ENCODE peak calls at places on chromosomes 6 and 20, in nine cellular contexts. One of them, this sample, is unnamed.

GRCh38 chr6:3372912-3373554 is 83.8 kb downstream of the SLC22A23 start:
- DNase-seq in neural crest cell: no peak
- DNase-seq in activated T-cell treated with anti-CD3 and anti-CD28 coated beads for 4 hours: no peak
- DNase-seq in left ventricle myocardium inferior: no peak
- DNase-seq in activated naive CD8-positive, alpha-beta T cell treated with anti-CD3 and anti-CD28 coated beads, Interleukin-2, amount 50 U/mL, for 16 hours: no peak
- DNase-seq in NCI-H2171: no peak
- DNase-seq in H54: no peak
- DNase-seq in substantia nigra: peak; percentile 21
- DNase-seq in T-cell: no peak
- DNase-seq in this sample: no peak

GRCh38 chr20:44222969-44223368 is 12.4 kb upstream of the OSER1 start:
- DNase-seq in neural crest cell: no peak
- DNase-seq in activated T-cell treated with anti-CD3 and anti-CD28 coated beads for 4 hours: no peak
- DNase-seq in left ventricle myocardium inferior: peak; percentile 28
- DNase-seq in activated naive CD8-positive, alpha-beta T cell treated with anti-CD3 and anti-CD28 coated beads, Interleukin-2, amount 50 U/mL, for 16 hours: no peak
- DNase-seq in NCI-H2171: no peak
- DNase-seq in H54: no peak
- DNase-seq in substantia nigra: no peak
- DNase-seq in T-cell: no peak
- DNase-seq in this sample: no peak

GRCh38 chr6:93644611-93645010 is 225.3 kb upstream of the EPHA7 start:
- DNase-seq in neural crest cell: no peak
- DNase-seq in activated T-cell treated with anti-CD3 and anti-CD28 coated beads for 4 hours: no peak
- DNase-seq in left ventricle myocardium inferior: no peak
- DNase-seq in activated naive CD8-positive, alpha-beta T cell treated with anti-CD3 and anti-CD28 coated beads, Interleukin-2, amount 50 U/mL, for 16 hours: no peak
- DNase-seq in NCI-H2171: no peak
- DNase-seq in H54: no peak
- DNase-seq in substantia nigra: no peak
- DNase-seq in T-cell: no peak
- DNase-seq in this sample: no peak

GRCh38 chr6:133551847-133552331 is 310.7 kb downstream of the EYA4 start:
- DNase-seq in neural crest cell: no peak
- DNase-seq in activated T-cell treated with anti-CD3 and anti-CD28 coated beads for 4 hours: no peak
- DNase-seq in left ventricle myocardium inferior: peak; percentile 28
- DNase-seq in activated naive CD8-positive, alpha-beta T cell treated with anti-CD3 and anti-CD28 coated beads, Interleukin-2, amount 50 U/mL, for 16 hours: no peak
- DNase-seq in NCI-H2171: no peak
- DNase-seq in H54: peak; percentile 27
- DNase-seq in substantia nigra: no peak
- DNase-seq in T-cell: no peak
- DNase-seq in this sample: no peak

GRCh38 chr20:57907131-57908083 is 197.6 kb upstream of the PMEPA1 start:
- DNase-seq in neural crest cell: no peak
- DNase-seq in activated T-cell treated with anti-CD3 and anti-CD28 coated beads for 4 hours: no peak
- DNase-seq in left ventricle myocardium inferior: no peak
- DNase-seq in activated naive CD8-positive, alpha-beta T cell treated with anti-CD3 and anti-CD28 coated beads, Interleukin-2, amount 50 U/mL, for 16 hours: no peak
- DNase-seq in NCI-H2171: no peak
- DNase-seq in H54: no peak
- DNase-seq in substantia nigra: no peak
- DNase-seq in T-cell: no peak
- DNase-seq in this sample: no peak

GRCh38 chr20:35561268-35561667 is 19.4 kb downstream of the ERGIC3 start:
- DNase-seq in neural crest cell: peak; percentile 34
- DNase-seq in activated T-cell treated with anti-CD3 and anti-CD28 coated beads for 4 hours: no peak
- DNase-seq in left ventricle myocardium inferior: no peak
- DNase-seq in activated naive CD8-positive, alpha-beta T cell treated with anti-CD3 and anti-CD28 coated beads, Interleukin-2, amount 50 U/mL, for 16 hours: no peak
- DNase-seq in NCI-H2171: peak; percentile 18
- DNase-seq in H54: peak; percentile 69
- DNase-seq in substantia nigra: peak; percentile 18
- DNase-seq in T-cell: no peak
- DNase-seq in this sample: no peak

GRCh38 chr6:139030539-139030938 is 2.0 kb downstream of the ABRACL start:
- DNase-seq in neural crest cell: no peak
- DNase-seq in activated T-cell treated with anti-CD3 and anti-CD28 coated beads for 4 hours: no peak
- DNase-seq in left ventricle myocardium inferior: no peak
- DNase-seq in activated naive CD8-positive, alpha-beta T cell treated with anti-CD3 and anti-CD28 coated beads, Interleukin-2, amount 50 U/mL, for 16 hours: no peak
- DNase-seq in NCI-H2171: no peak
- DNase-seq in H54: no peak
- DNase-seq in substantia nigra: no peak
- DNase-seq in T-cell: peak; percentile 26
- DNase-seq in this sample: no peak

GRCh38 chr6:11769816-11770545 is 8.6 kb downstream of the ADTRP start:
- DNase-seq in neural crest cell: no peak
- DNase-seq in activated T-cell treated with anti-CD3 and anti-CD28 coated beads for 4 hours: no peak
- DNase-seq in left ventricle myocardium inferior: no peak
- DNase-seq in activated naive CD8-positive, alpha-beta T cell treated with anti-CD3 and anti-CD28 coated beads, Interleukin-2, amount 50 U/mL, for 16 hours: no peak
- DNase-seq in NCI-H2171: no peak
- DNase-seq in H54: no peak
- DNase-seq in substantia nigra: no peak
- DNase-seq in T-cell: no peak
- DNase-seq in this sample: no peak

GRCh38 chr20:19926581-19926980 is 90.6 kb upstream of the NAA20 start:
- DNase-seq in neural crest cell: no peak
- DNase-seq in activated T-cell treated with anti-CD3 and anti-CD28 coated beads for 4 hours: no peak
- DNase-seq in left ventricle myocardium inferior: no peak
- DNase-seq in activated naive CD8-positive, alpha-beta T cell treated with anti-CD3 and anti-CD28 coated beads, Interleukin-2, amount 50 U/mL, for 16 hours: no peak
- DNase-seq in NCI-H2171: no peak
- DNase-seq in H54: no peak
- DNase-seq in substantia nigra: no peak
- DNase-seq in T-cell: no peak
- DNase-seq in this sample: no peak

GRCh38 chr6:14703586-14703985 is 542.3 kb upstream of the JARID2 start:
- DNase-seq in neural crest cell: no peak
- DNase-seq in activated T-cell treated with anti-CD3 and anti-CD28 coated beads for 4 hours: no peak
- DNase-seq in left ventricle myocardium inferior: no peak
- DNase-seq in activated naive CD8-positive, alpha-beta T cell treated with anti-CD3 and anti-CD28 coated beads, Interleukin-2, amount 50 U/mL, for 16 hours: no peak
- DNase-seq in NCI-H2171: no peak
- DNase-seq in H54: no peak
- DNase-seq in substantia nigra: no peak
- DNase-seq in T-cell: no peak
- DNase-seq in this sample: no peak

GRCh38 chr20:47985092-47985850 is 200.0 kb upstream of the SULF2 start:
- DNase-seq in neural crest cell: no peak
- DNase-seq in activated T-cell treated with anti-CD3 and anti-CD28 coated beads for 4 hours: no peak
- DNase-seq in left ventricle myocardium inferior: no peak
- DNase-seq in activated naive CD8-positive, alpha-beta T cell treated with anti-CD3 and anti-CD28 coated beads, Interleukin-2, amount 50 U/mL, for 16 hours: no peak
- DNase-seq in NCI-H2171: no peak
- DNase-seq in H54: peak; percentile 50
- DNase-seq in substantia nigra: no peak
- DNase-seq in T-cell: no peak
- DNase-seq in this sample: no peak

GRCh38 chr20:41480054-41480770 is 113.6 kb upstream of the EMILIN3 start:
- DNase-seq in neural crest cell: no peak
- DNase-seq in activated T-cell treated with anti-CD3 and anti-CD28 coated beads for 4 hours: no peak
- DNase-seq in left ventricle myocardium inferior: no peak
- DNase-seq in activated naive CD8-positive, alpha-beta T cell treated with anti-CD3 and anti-CD28 coated beads, Interleukin-2, amount 50 U/mL, for 16 hours: no peak
- DNase-seq in NCI-H2171: no peak
- DNase-seq in H54: no peak
- DNase-seq in substantia nigra: no peak
- DNase-seq in T-cell: peak; percentile 30
- DNase-seq in this sample: no peak

GRCh38 chr6:16619777-16620176 is 141.5 kb downstream of the ATXN1 start:
- DNase-seq in neural crest cell: no peak
- DNase-seq in activated T-cell treated with anti-CD3 and anti-CD28 coated beads for 4 hours: no peak
- DNase-seq in left ventricle myocardium inferior: no peak
- DNase-seq in activated naive CD8-positive, alpha-beta T cell treated with anti-CD3 and anti-CD28 coated beads, Interleukin-2, amount 50 U/mL, for 16 hours: no peak
- DNase-seq in NCI-H2171: no peak
- DNase-seq in H54: no peak
- DNase-seq in substantia nigra: no peak
- DNase-seq in T-cell: no peak
- DNase-seq in this sample: no peak

GRCh38 chr6:135094403-135094821 is 39.8 kb upstream of the HBS1L start:
- DNase-seq in neural crest cell: no peak
- DNase-seq in activated T-cell treated with anti-CD3 and anti-CD28 coated beads for 4 hours: no peak
- DNase-seq in left ventricle myocardium inferior: no peak
- DNase-seq in activated naive CD8-positive, alpha-beta T cell treated with anti-CD3 and anti-CD28 coated beads, Interleukin-2, amount 50 U/mL, for 16 hours: no peak
- DNase-seq in NCI-H2171: no peak
- DNase-seq in H54: no peak
- DNase-seq in substantia nigra: no peak
- DNase-seq in T-cell: peak; percentile 30
- DNase-seq in this sample: no peak

GRCh38 chr6:83216806-83217205 is 23.6 kb downstream of the RWDD2A start:
- DNase-seq in neural crest cell: no peak
- DNase-seq in activated T-cell treated with anti-CD3 and anti-CD28 coated beads for 4 hours: no peak
- DNase-seq in left ventricle myocardium inferior: no peak
- DNase-seq in activated naive CD8-positive, alpha-beta T cell treated with anti-CD3 and anti-CD28 coated beads, Interleukin-2, amount 50 U/mL, for 16 hours: no peak
- DNase-seq in NCI-H2171: no peak
- DNase-seq in H54: no peak
- DNase-seq in substantia nigra: no peak
- DNase-seq in T-cell: no peak
- DNase-seq in this sample: no peak

GRCh38 chr6:160034346-160034930 is 65.6 kb downstream of the IGF2R start:
- DNase-seq in neural crest cell: no peak
- DNase-seq in activated T-cell treated with anti-CD3 and anti-CD28 coated beads for 4 hours: no peak
- DNase-seq in left ventricle myocardium inferior: no peak
- DNase-seq in activated naive CD8-positive, alpha-beta T cell treated with anti-CD3 and anti-CD28 coated beads, Interleukin-2, amount 50 U/mL, for 16 hours: no peak
- DNase-seq in NCI-H2171: no peak
- DNase-seq in H54: no peak
- DNase-seq in substantia nigra: no peak
- DNase-seq in T-cell: no peak
- DNase-seq in this sample: no peak

GRCh38 chr6:137581019-137581707 is 87.0 kb upstream of the OLIG3 start:
- DNase-seq in neural crest cell: no peak
- DNase-seq in activated T-cell treated with anti-CD3 and anti-CD28 coated beads for 4 hours: no peak
- DNase-seq in left ventricle myocardium inferior: no peak
- DNase-seq in activated naive CD8-positive, alpha-beta T cell treated with anti-CD3 and anti-CD28 coated beads, Interleukin-2, amount 50 U/mL, for 16 hours: no peak
- DNase-seq in NCI-H2171: no peak
- DNase-seq in H54: no peak
- DNase-seq in substantia nigra: no peak
- DNase-seq in T-cell: no peak
- DNase-seq in this sample: no peak

GRCh38 chr6:13006578-13007300 is 290.2 kb downstream of the PHACTR1 start:
- DNase-seq in neural crest cell: no peak
- DNase-seq in activated T-cell treated with anti-CD3 and anti-CD28 coated beads for 4 hours: no peak
- DNase-seq in left ventricle myocardium inferior: no peak
- DNase-seq in activated naive CD8-positive, alpha-beta T cell treated with anti-CD3 and anti-CD28 coated beads, Interleukin-2, amount 50 U/mL, for 16 hours: no peak
- DNase-seq in NCI-H2171: no peak
- DNase-seq in H54: peak; percentile 42
- DNase-seq in substantia nigra: no peak
- DNase-seq in T-cell: no peak
- DNase-seq in this sample: no peak

GRCh38 chr20:17646901-17647301 is 35.1 kb downstream of the RRBP1 start:
- DNase-seq in neural crest cell: no peak
- DNase-seq in activated T-cell treated with anti-CD3 and anti-CD28 coated beads for 4 hours: no peak
- DNase-seq in left ventricle myocardium inferior: no peak
- DNase-seq in activated naive CD8-positive, alpha-beta T cell treated with anti-CD3 and anti-CD28 coated beads, Interleukin-2, amount 50 U/mL, for 16 hours: no peak
- DNase-seq in NCI-H2171: peak; percentile 54
- DNase-seq in H54: no peak
- DNase-seq in substantia nigra: no peak
- DNase-seq in T-cell: no peak
- DNase-seq in this sample: no peak

GRCh38 chr6:123716506-123716905 is 79.8 kb upstream of the TRDN start:
- DNase-seq in neural crest cell: no peak
- DNase-seq in activated T-cell treated with anti-CD3 and anti-CD28 coated beads for 4 hours: no peak
- DNase-seq in left ventricle myocardium inferior: no peak
- DNase-seq in activated naive CD8-positive, alpha-beta T cell treated with anti-CD3 and anti-CD28 coated beads, Interleukin-2, amount 50 U/mL, for 16 hours: no peak
- DNase-seq in NCI-H2171: no peak
- DNase-seq in H54: no peak
- DNase-seq in substantia nigra: no peak
- DNase-seq in T-cell: no peak
- DNase-seq in this sample: no peak

GRCh38 chr20:49993301-49993751 is 10.5 kb downstream of the SNAI1 start:
- DNase-seq in neural crest cell: no peak
- DNase-seq in activated T-cell treated with anti-CD3 and anti-CD28 coated beads for 4 hours: no peak
- DNase-seq in left ventricle myocardium inferior: no peak
- DNase-seq in activated naive CD8-positive, alpha-beta T cell treated with anti-CD3 and anti-CD28 coated beads, Interleukin-2, amount 50 U/mL, for 16 hours: no peak
- DNase-seq in NCI-H2171: no peak
- DNase-seq in H54: no peak
- DNase-seq in substantia nigra: no peak
- DNase-seq in T-cell: no peak
- DNase-seq in this sample: no peak

GRCh38 chr20:14498809-14499208 is 161.4 kb upstream of the FLRT3 start:
- DNase-seq in neural crest cell: no peak
- DNase-seq in activated T-cell treated with anti-CD3 and anti-CD28 coated beads for 4 hours: no peak
- DNase-seq in left ventricle myocardium inferior: no peak
- DNase-seq in activated naive CD8-positive, alpha-beta T cell treated with anti-CD3 and anti-CD28 coated beads, Interleukin-2, amount 50 U/mL, for 16 hours: no peak
- DNase-seq in NCI-H2171: peak; percentile 68
- DNase-seq in H54: no peak
- DNase-seq in substantia nigra: peak; percentile 1
- DNase-seq in T-cell: no peak
- DNase-seq in this sample: no peak

GRCh38 chr20:34175072-34175471 is 63.0 kb upstream of the EIF2S2 start:
- DNase-seq in neural crest cell: no peak
- DNase-seq in activated T-cell treated with anti-CD3 and anti-CD28 coated beads for 4 hours: no peak
- DNase-seq in left ventricle myocardium inferior: no peak
- DNase-seq in activated naive CD8-positive, alpha-beta T cell treated with anti-CD3 and anti-CD28 coated beads, Interleukin-2, amount 50 U/mL, for 16 hours: no peak
- DNase-seq in NCI-H2171: no peak
- DNase-seq in H54: no peak
- DNase-seq in substantia nigra: no peak
- DNase-seq in T-cell: no peak
- DNase-seq in this sample: no peak

GRCh38 chr6:70310063-70310694 is 7.3 kb upstream of the COL9A1 start:
- DNase-seq in neural crest cell: no peak
- DNase-seq in activated T-cell treated with anti-CD3 and anti-CD28 coated beads for 4 hours: no peak
- DNase-seq in left ventricle myocardium inferior: no peak
- DNase-seq in activated naive CD8-positive, alpha-beta T cell treated with anti-CD3 and anti-CD28 coated beads, Interleukin-2, amount 50 U/mL, for 16 hours: no peak
- DNase-seq in NCI-H2171: no peak
- DNase-seq in H54: no peak
- DNase-seq in substantia nigra: no peak
- DNase-seq in T-cell: no peak
- DNase-seq in this sample: no peak

GRCh38 chr20:19265646-19266374 is 53.4 kb downstream of the SLC24A3 start:
- DNase-seq in neural crest cell: no peak
- DNase-seq in activated T-cell treated with anti-CD3 and anti-CD28 coated beads for 4 hours: no peak
- DNase-seq in left ventricle myocardium inferior: no peak
- DNase-seq in activated naive CD8-positive, alpha-beta T cell treated with anti-CD3 and anti-CD28 coated beads, Interleukin-2, amount 50 U/mL, for 16 hours: no peak
- DNase-seq in NCI-H2171: no peak
- DNase-seq in H54: no peak
- DNase-seq in substantia nigra: no peak
- DNase-seq in T-cell: no peak
- DNase-seq in this sample: no peak

GRCh38 chr20:49698477-49698876 is 15.2 kb downstream of the B4GALT5 start:
- DNase-seq in neural crest cell: no peak
- DNase-seq in activated T-cell treated with anti-CD3 and anti-CD28 coated beads for 4 hours: no peak
- DNase-seq in left ventricle myocardium inferior: no peak
- DNase-seq in activated naive CD8-positive, alpha-beta T cell treated with anti-CD3 and anti-CD28 coated beads, Interleukin-2, amount 50 U/mL, for 16 hours: no peak
- DNase-seq in NCI-H2171: no peak
- DNase-seq in H54: no peak
- DNase-seq in substantia nigra: no peak
- DNase-seq in T-cell: no peak
- DNase-seq in this sample: no peak

GRCh38 chr6:74598473-74599393 is 607.1 kb downstream of the COL12A1 start:
- DNase-seq in neural crest cell: no peak
- DNase-seq in activated T-cell treated with anti-CD3 and anti-CD28 coated beads for 4 hours: no peak
- DNase-seq in left ventricle myocardium inferior: no peak
- DNase-seq in activated naive CD8-positive, alpha-beta T cell treated with anti-CD3 and anti-CD28 coated beads, Interleukin-2, amount 50 U/mL, for 16 hours: no peak
- DNase-seq in NCI-H2171: no peak
- DNase-seq in H54: no peak
- DNase-seq in substantia nigra: no peak
- DNase-seq in T-cell: no peak
- DNase-seq in this sample: no peak

GRCh38 chr6:143449731-143450452 is 603 bp downstream of the ADAT2 start:
- DNase-seq in neural crest cell: no peak
- DNase-seq in activated T-cell treated with anti-CD3 and anti-CD28 coated beads for 4 hours: no peak
- DNase-seq in left ventricle myocardium inferior: no peak
- DNase-seq in activated naive CD8-positive, alpha-beta T cell treated with anti-CD3 and anti-CD28 coated beads, Interleukin-2, amount 50 U/mL, for 16 hours: no peak
- DNase-seq in NCI-H2171: no peak
- DNase-seq in H54: no peak
- DNase-seq in substantia nigra: no peak
- DNase-seq in T-cell: peak; percentile 39
- DNase-seq in this sample: no peak

GRCh38 chr6:115575298-115575697 is 485.4 kb downstream of the FRK start:
- DNase-seq in neural crest cell: no peak
- DNase-seq in activated T-cell treated with anti-CD3 and anti-CD28 coated beads for 4 hours: no peak
- DNase-seq in left ventricle myocardium inferior: no peak
- DNase-seq in activated naive CD8-positive, alpha-beta T cell treated with anti-CD3 and anti-CD28 coated beads, Interleukin-2, amount 50 U/mL, for 16 hours: no peak
- DNase-seq in NCI-H2171: no peak
- DNase-seq in H54: no peak
- DNase-seq in substantia nigra: no peak
- DNase-seq in T-cell: no peak
- DNase-seq in this sample: no peak

GRCh38 chr6:108193120-108193519 is 27.3 kb downstream of the NR2E1 start:
- DNase-seq in neural crest cell: no peak
- DNase-seq in activated T-cell treated with anti-CD3 and anti-CD28 coated beads for 4 hours: no peak
- DNase-seq in left ventricle myocardium inferior: no peak
- DNase-seq in activated naive CD8-positive, alpha-beta T cell treated with anti-CD3 and anti-CD28 coated beads, Interleukin-2, amount 50 U/mL, for 16 hours: no peak
- DNase-seq in NCI-H2171: no peak
- DNase-seq in H54: no peak
- DNase-seq in substantia nigra: no peak
- DNase-seq in T-cell: no peak
- DNase-seq in this sample: no peak

GRCh38 chr6:108715832-108716231 is 132.4 kb upstream of the ARMC2 start:
- DNase-seq in neural crest cell: no peak
- DNase-seq in activated T-cell treated with anti-CD3 and anti-CD28 coated beads for 4 hours: no peak
- DNase-seq in left ventricle myocardium inferior: no peak
- DNase-seq in activated naive CD8-positive, alpha-beta T cell treated with anti-CD3 and anti-CD28 coated beads, Interleukin-2, amount 50 U/mL, for 16 hours: no peak
- DNase-seq in NCI-H2171: no peak
- DNase-seq in H54: no peak
- DNase-seq in substantia nigra: no peak
- DNase-seq in T-cell: no peak
- DNase-seq in this sample: no peak